ENCODE peak calls at places on chromosomes 4 and X, in five cellular contexts. One of them, this sample, is unnamed.

GRCh38 chr4:26127851-26128337 is 192.9 kb upstream of the RBPJ start:
- DNase-seq in sigmoid colon: no peak
- DNase-seq in Caco-2: no peak
- DNase-seq in ascending aorta: no peak
- DNase-seq in GM23338: peak; percentile 17
- DNase-seq in this sample: peak; percentile 74

GRCh38 chr4:181528570-181529184 is 714.5 kb upstream of the TENM3 start:
- DNase-seq in sigmoid colon: no peak
- DNase-seq in Caco-2: peak; percentile 78
- DNase-seq in ascending aorta: no peak
- DNase-seq in GM23338: peak; percentile 93
- DNase-seq in this sample: no peak

GRCh38 chr4:80266902-80267380 is 477 bp downstream of the FGF5 start:
- DNase-seq in sigmoid colon: no peak
- DNase-seq in Caco-2: no peak
- DNase-seq in ascending aorta: no peak
- DNase-seq in GM23338: peak; percentile 49
- DNase-seq in this sample: peak; percentile 36

GRCh38 chr4:17447675-17448298 is 64.1 kb downstream of the QDPR start:
- DNase-seq in sigmoid colon: no peak
- DNase-seq in Caco-2: peak; percentile 57
- DNase-seq in ascending aorta: no peak
- DNase-seq in GM23338: peak; percentile 87
- DNase-seq in this sample: peak; percentile 87

GRCh38 chr4:107966903-107967302 is 22.8 kb upstream of the HADH start:
- DNase-seq in sigmoid colon: no peak
- DNase-seq in Caco-2: no peak
- DNase-seq in ascending aorta: no peak
- DNase-seq in GM23338: no peak
- DNase-seq in this sample: no peak

GRCh38 chr4:2075171-2075986 is 16.3 kb downstream of the NAT8L start:
- DNase-seq in sigmoid colon: peak; percentile 50
- DNase-seq in Caco-2: no peak
- DNase-seq in ascending aorta: no peak
- DNase-seq in GM23338: no peak
- DNase-seq in this sample: no peak

GRCh38 chrX:13380230-13380629 is 60.4 kb upstream of the ATXN3L start:
- DNase-seq in sigmoid colon: no peak
- DNase-seq in Caco-2: no peak
- DNase-seq in ascending aorta: no peak
- DNase-seq in GM23338: no peak
- DNase-seq in this sample: peak; percentile 40

GRCh38 chr4:186755550-186756519 is 32.2 kb upstream of the FAT1 start:
- DNase-seq in sigmoid colon: no peak
- DNase-seq in Caco-2: peak; percentile 47
- DNase-seq in ascending aorta: no peak
- DNase-seq in GM23338: no peak
- DNase-seq in this sample: no peak

GRCh38 chr4:155666701-155667537 is at the start of gene GUCY1A1:
- DNase-seq in sigmoid colon: peak; percentile 82
- DNase-seq in Caco-2: no peak
- DNase-seq in ascending aorta: no peak
- DNase-seq in GM23338: peak; percentile 81
- DNase-seq in this sample: peak; percentile 39

GRCh38 chr4:185532327-185532726 is 3.0 kb downstream of the PDLIM3 start:
- DNase-seq in sigmoid colon: no peak
- DNase-seq in Caco-2: no peak
- DNase-seq in ascending aorta: no peak
- DNase-seq in GM23338: no peak
- DNase-seq in this sample: no peak
- H3K4me3 ChIP-seq in sigmoid colon: peak overlapping the region; percentile 87
- H3K4me3 ChIP-seq in Caco-2: no peak overlapping the region
- H3K4me3 ChIP-seq in ascending aorta: peak overlapping the region; percentile 93
- H3K4me3 ChIP-seq in GM23338: no peak overlapping the region
- H3K4me3 ChIP-seq in this sample: no peak overlapping the region

DNA sequence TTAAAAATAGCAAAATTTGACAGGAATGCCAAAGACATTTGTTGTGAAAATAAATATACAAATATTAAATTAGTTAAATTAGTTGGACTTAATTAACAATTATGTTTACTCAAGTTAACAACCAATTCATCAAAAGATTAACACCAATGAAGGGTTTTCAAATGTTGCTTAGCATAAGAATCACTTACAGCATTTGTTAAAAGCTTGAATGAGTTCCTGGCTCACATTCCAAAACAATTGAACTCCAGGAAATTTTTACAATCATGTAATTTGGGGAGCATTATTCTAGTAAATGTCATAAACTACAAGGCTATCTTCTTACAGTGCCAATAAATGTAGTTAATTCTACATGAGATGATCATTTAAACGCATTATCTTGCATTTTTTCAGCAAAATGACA is 249.7 kb upstream of the MAGEB2 start:
- DNase-seq in sigmoid colon: no peak
- DNase-seq in Caco-2: no peak
- DNase-seq in ascending aorta: no peak
- DNase-seq in GM23338: peak; percentile 12
- DNase-seq in this sample: no peak
- H3K4me3 ChIP-seq in sigmoid colon: no peak overlapping the region
- H3K4me3 ChIP-seq in Caco-2: no peak overlapping the region
- H3K4me3 ChIP-seq in ascending aorta: no peak overlapping the region
- H3K4me3 ChIP-seq in GM23338: no peak overlapping the region
- H3K4me3 ChIP-seq in this sample: no peak overlapping the region

DNA sequence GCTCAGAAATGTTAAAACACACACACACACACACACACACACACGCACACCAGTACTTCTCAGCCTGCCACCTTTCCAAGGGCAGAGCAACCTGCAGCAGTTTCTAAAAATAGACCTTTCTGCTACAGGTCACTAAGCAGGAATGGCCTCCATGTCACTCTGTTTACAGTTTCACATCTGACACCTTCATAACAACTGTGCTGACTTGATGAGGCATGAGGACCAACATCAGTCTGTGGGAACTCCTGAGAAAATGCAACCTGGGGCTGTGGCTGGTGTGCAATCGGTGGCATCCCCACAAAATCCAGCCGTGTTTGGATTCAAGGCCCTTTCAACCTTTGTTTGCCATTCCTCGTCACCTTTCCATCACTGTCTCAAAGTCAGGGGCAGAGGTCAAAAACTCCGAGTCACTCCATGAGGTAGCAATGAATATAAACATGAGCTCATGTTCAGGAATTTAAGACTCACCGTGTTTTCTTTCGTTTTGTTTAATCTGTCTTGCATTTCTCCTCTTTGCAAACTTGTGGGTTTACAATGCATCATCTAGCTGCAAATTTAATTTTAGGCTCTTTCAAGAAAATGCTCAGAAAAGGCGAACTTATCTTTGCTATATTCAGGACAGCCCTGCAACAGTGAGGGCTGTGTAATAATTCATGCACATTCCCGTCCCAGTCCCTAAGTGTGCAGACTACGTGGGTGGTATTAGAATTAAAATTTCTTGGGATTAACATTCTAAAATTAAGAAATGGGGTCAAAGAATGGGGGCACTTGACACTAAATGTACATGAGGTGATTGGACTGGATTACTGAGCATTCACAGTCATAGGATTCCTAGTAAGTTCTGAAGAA is 135.3 kb downstream of the SHROOM3 start:
- DNase-seq in sigmoid colon: no peak
- DNase-seq in Caco-2: peak; percentile 76
- DNase-seq in ascending aorta: no peak
- DNase-seq in GM23338: no peak
- DNase-seq in this sample: peak; percentile 70
- H3K4me3 ChIP-seq in sigmoid colon: peak overlapping the region; percentile 7
- H3K4me3 ChIP-seq in Caco-2: no peak overlapping the region
- H3K4me3 ChIP-seq in ascending aorta: peak overlapping the region; percentile 43
- H3K4me3 ChIP-seq in GM23338: no peak overlapping the region
- H3K4me3 ChIP-seq in this sample: no peak overlapping the region

GRCh38 chr4:91198951-91199350 is 1071.8 kb downstream of the CCSER1 start:
- DNase-seq in sigmoid colon: no peak
- DNase-seq in Caco-2: no peak
- DNase-seq in ascending aorta: no peak
- DNase-seq in GM23338: no peak
- DNase-seq in this sample: no peak
- H3K4me3 ChIP-seq in sigmoid colon: no peak overlapping the region
- H3K4me3 ChIP-seq in Caco-2: no peak overlapping the region
- H3K4me3 ChIP-seq in ascending aorta: no peak overlapping the region
- H3K4me3 ChIP-seq in GM23338: no peak overlapping the region
- H3K4me3 ChIP-seq in this sample: no peak overlapping the region

GRCh38 chrX:69505772-69506616 is 1.9 kb downstream of the NALF2 start:
- DNase-seq in sigmoid colon: no peak
- DNase-seq in Caco-2: no peak
- DNase-seq in ascending aorta: no peak
- DNase-seq in GM23338: peak; percentile 12
- DNase-seq in this sample: no peak

GRCh38 chrX:69501433-69501832 is 2.7 kb upstream of the NALF2 start:
- DNase-seq in sigmoid colon: no peak
- DNase-seq in Caco-2: peak; percentile 69
- DNase-seq in ascending aorta: no peak
- DNase-seq in GM23338: peak; percentile 76
- DNase-seq in this sample: no peak

GRCh38 chrX:69503228-69503834 is 795 bp upstream of the NALF2 start:
- DNase-seq in sigmoid colon: no peak
- DNase-seq in Caco-2: peak; percentile 61
- DNase-seq in ascending aorta: no peak
- DNase-seq in GM23338: peak; percentile 81
- DNase-seq in this sample: no peak

GRCh38 chrX:69504626-69505612 is 793 bp downstream of the NALF2 start:
- DNase-seq in sigmoid colon: no peak
- DNase-seq in Caco-2: no peak
- DNase-seq in ascending aorta: no peak
- DNase-seq in GM23338: peak; percentile 6
- DNase-seq in this sample: peak; percentile 1

GRCh38 chrX:69503835-69504625 is at the start of gene NALF2:
- DNase-seq in sigmoid colon: peak; percentile 70
- DNase-seq in Caco-2: peak; percentile 80
- DNase-seq in ascending aorta: no peak
- DNase-seq in GM23338: peak; percentile 80
- DNase-seq in this sample: peak; percentile 9
- H3K4me3 ChIP-seq in sigmoid colon: peak within 1 kb of the TSS; percentile 41
- H3K4me3 ChIP-seq in Caco-2: peak within 1 kb of the TSS; percentile 63
- H3K4me3 ChIP-seq in ascending aorta: peak within 1 kb of the TSS; percentile 66
- H3K4me3 ChIP-seq in GM23338: peak within 1 kb of the TSS; percentile 68
- H3K4me3 ChIP-seq in this sample: no peak within 1 kb of the TSS

GRCh38 chr4:156774422-156774821 is 197.2 kb downstream of the PDGFC start:
- DNase-seq in sigmoid colon: no peak
- DNase-seq in Caco-2: no peak
- DNase-seq in ascending aorta: no peak
- DNase-seq in GM23338: no peak
- DNase-seq in this sample: peak; percentile 88

GRCh38 chr4:156778606-156779005 is 193.0 kb downstream of the PDGFC start:
- DNase-seq in sigmoid colon: no peak
- DNase-seq in Caco-2: no peak
- DNase-seq in ascending aorta: no peak
- DNase-seq in GM23338: no peak
- DNase-seq in this sample: peak; percentile 58

GRCh38 chr4:156773648-156774357 is 197.8 kb downstream of the PDGFC start:
- DNase-seq in sigmoid colon: no peak
- DNase-seq in Caco-2: no peak
- DNase-seq in ascending aorta: no peak
- DNase-seq in GM23338: no peak
- DNase-seq in this sample: peak; percentile 77

GRCh38 chr4:156778093-156778492 is 193.5 kb downstream of the PDGFC start:
- DNase-seq in sigmoid colon: no peak
- DNase-seq in Caco-2: no peak
- DNase-seq in ascending aorta: no peak
- DNase-seq in GM23338: no peak
- DNase-seq in this sample: no peak

GRCh38 chr4:156775803-156776202 is 195.8 kb downstream of the PDGFC start:
- DNase-seq in sigmoid colon: no peak
- DNase-seq in Caco-2: no peak
- DNase-seq in ascending aorta: no peak
- DNase-seq in GM23338: no peak
- DNase-seq in this sample: no peak
- H3K4me3 ChIP-seq in sigmoid colon: no peak overlapping the region
- H3K4me3 ChIP-seq in Caco-2: no peak overlapping the region
- H3K4me3 ChIP-seq in ascending aorta: no peak overlapping the region
- H3K4me3 ChIP-seq in GM23338: no peak overlapping the region
- H3K4me3 ChIP-seq in this sample: no peak overlapping the region

GRCh38 chr4:165440415-165440882 is 61.6 kb downstream of the CPE start:
- DNase-seq in sigmoid colon: no peak
- DNase-seq in Caco-2: peak; percentile 47
- DNase-seq in ascending aorta: no peak
- DNase-seq in GM23338: peak; percentile 21
- DNase-seq in this sample: peak; percentile 28
- H3K4me3 ChIP-seq in sigmoid colon: no peak overlapping the region
- H3K4me3 ChIP-seq in Caco-2: no peak overlapping the region
- H3K4me3 ChIP-seq in ascending aorta: no peak overlapping the region
- H3K4me3 ChIP-seq in GM23338: no peak overlapping the region
- H3K4me3 ChIP-seq in this sample: no peak overlapping the region